ENCODE peak calls at places on chromosome 10, in five cellular contexts. One of them, this sample, is unnamed.
A peak's percentile ranks its signal among the peaks of the same experiment; 100 is the strongest.

GRCh38 chr10:82194419-82194818 is 319.4 kb downstream of the NRG3 start:
- DNase-seq in NT2/D1: no peak
- DNase-seq in left ventricle myocardium inferior: no peak
- DNase-seq in GM23248: no peak
- DNase-seq in uterus: no peak
- DNase-seq in this sample: no peak

GRCh38 chr10:71731791-71732190 is 12.2 kb upstream of the C10orf105 start:
- DNase-seq in NT2/D1: no peak
- DNase-seq in GM23248: no peak
- DNase-seq in uterus: no peak
- DNase-seq in left ventricle myocardium inferior: no peak
- DNase-seq in this sample: no peak

GRCh38 chr10:114266521-114266920 is 27.5 kb downstream of the VWA2 start:
- DNase-seq in GM23248: peak; percentile 46
- DNase-seq in uterus: no peak
- DNase-seq in left ventricle myocardium inferior: no peak
- DNase-seq in NT2/D1: no peak
- DNase-seq in this sample: no peak

GRCh38 chr10:14549496-14549895 is 218.8 kb upstream of the FRMD4A start:
- DNase-seq in GM23248: no peak
- DNase-seq in uterus: no peak
- DNase-seq in NT2/D1: no peak
- DNase-seq in left ventricle myocardium inferior: no peak
- DNase-seq in this sample: no peak

GRCh38 chr10:103739039-103739764 is 116.2 kb downstream of the SH3PXD2A start:
- DNase-seq in GM23248: peak; percentile 95
- DNase-seq in NT2/D1: peak; percentile 42
- DNase-seq in uterus: peak; percentile 85
- DNase-seq in left ventricle myocardium inferior: no peak
- DNase-seq in this sample: peak; percentile 61

GRCh38 chr10:130215076-130215917 is 79.1 kb downstream of the GLRX3 start:
- DNase-seq in GM23248: no peak
- DNase-seq in NT2/D1: no peak
- DNase-seq in left ventricle myocardium inferior: no peak
- DNase-seq in uterus: no peak
- DNase-seq in this sample: no peak

GRCh38 chr10:131452926-131453771 is 141.6 kb upstream of the TCERG1L start:
- DNase-seq in GM23248: no peak
- DNase-seq in NT2/D1: no peak
- DNase-seq in left ventricle myocardium inferior: peak; percentile 29
- DNase-seq in uterus: no peak
- DNase-seq in this sample: peak; percentile 62

GRCh38 chr10:17872191-17873091 is 63.3 kb downstream of the MRC1 start:
- DNase-seq in NT2/D1: no peak
- DNase-seq in uterus: no peak
- DNase-seq in GM23248: peak; percentile 47
- DNase-seq in left ventricle myocardium inferior: no peak
- DNase-seq in this sample: peak; percentile 42

GRCh38 chr10:25294032-25294926 is 119.5 kb downstream of the GPR158 start:
- DNase-seq in left ventricle myocardium inferior: no peak
- DNase-seq in NT2/D1: no peak
- DNase-seq in GM23248: peak; percentile 56
- DNase-seq in uterus: no peak
- DNase-seq in this sample: no peak

GRCh38 chr10:14555806-14556205 is 218.9 kb downstream of the FAM107B start:
- DNase-seq in GM23248: no peak
- DNase-seq in uterus: no peak
- DNase-seq in NT2/D1: no peak
- DNase-seq in left ventricle myocardium inferior: no peak
- DNase-seq in this sample: peak; percentile 60

GRCh38 chr10:127998517-127999144 is 91.7 kb downstream of the PTPRE start:
- DNase-seq in GM23248: no peak
- DNase-seq in NT2/D1: no peak
- DNase-seq in uterus: no peak
- DNase-seq in left ventricle myocardium inferior: no peak
- DNase-seq in this sample: no peak

GRCh38 chr10:67788028-67788886 is 49.7 kb downstream of the DNAJC12 start:
- DNase-seq in uterus: no peak
- DNase-seq in NT2/D1: peak; percentile 48
- DNase-seq in GM23248: peak; percentile 48
- DNase-seq in left ventricle myocardium inferior: peak; percentile 57
- DNase-seq in this sample: peak; percentile 95

GRCh38 chr10:48444266-48444665 is 137.8 kb downstream of the MAPK8 start:
- DNase-seq in left ventricle myocardium inferior: no peak
- DNase-seq in NT2/D1: peak; percentile 20
- DNase-seq in uterus: no peak
- DNase-seq in GM23248: no peak
- DNase-seq in this sample: peak; percentile 60

GRCh38 chr10:102646610-102647432 is 2.5 kb downstream of the TRIM8 start:
- DNase-seq in NT2/D1: no peak
- DNase-seq in uterus: peak; percentile 51
- DNase-seq in left ventricle myocardium inferior: no peak
- DNase-seq in GM23248: peak; percentile 69
- DNase-seq in this sample: no peak

GRCh38 chr10:122498521-122498920 is 37.2 kb downstream of the HTRA1 start:
- DNase-seq in NT2/D1: no peak
- DNase-seq in GM23248: peak; percentile 42
- DNase-seq in uterus: peak; percentile 53
- DNase-seq in left ventricle myocardium inferior: peak; percentile 56
- DNase-seq in this sample: no peak

GRCh38 chr10:117373848-117374505 is 1.3 kb downstream of the PDZD8 start:
- DNase-seq in GM23248: peak; percentile 84
- DNase-seq in left ventricle myocardium inferior: peak; percentile 53
- DNase-seq in uterus: peak; percentile 27
- DNase-seq in NT2/D1: no peak
- DNase-seq in this sample: peak; percentile 22

GRCh38 chr10:75547391-75548298 is 116.2 kb downstream of the LRMDA start:
- DNase-seq in NT2/D1: no peak
- DNase-seq in uterus: peak; percentile 20
- DNase-seq in left ventricle myocardium inferior: no peak
- DNase-seq in GM23248: peak; percentile 89
- DNase-seq in this sample: no peak

GRCh38 chr10:79266092-79266491 is 81.2 kb upstream of the PPIF start:
- DNase-seq in GM23248: peak; percentile 85
- DNase-seq in left ventricle myocardium inferior: no peak
- DNase-seq in uterus: no peak
- DNase-seq in NT2/D1: no peak
- DNase-seq in this sample: no peak

GRCh38 chr10:47031953-47032465 is 120.8 kb downstream of the PTPN20 start:
- DNase-seq in uterus: peak; percentile 37
- DNase-seq in NT2/D1: no peak
- DNase-seq in left ventricle myocardium inferior: no peak
- DNase-seq in GM23248: peak; percentile 90
- DNase-seq in this sample: no peak

GRCh38 chr10:86263209-86263608 is 103.4 kb downstream of the GRID1 start:
- DNase-seq in uterus: no peak
- DNase-seq in GM23248: no peak
- DNase-seq in left ventricle myocardium inferior: no peak
- DNase-seq in NT2/D1: no peak
- DNase-seq in this sample: peak; percentile 47

GRCh38 chr10:131430716-131431402 is 119.3 kb upstream of the TCERG1L start:
- DNase-seq in uterus: no peak
- DNase-seq in GM23248: no peak
- DNase-seq in left ventricle myocardium inferior: no peak
- DNase-seq in NT2/D1: no peak
- DNase-seq in this sample: no peak

GRCh38 chr10:86703176-86703575 is 34.9 kb downstream of the LDB3 start:
- DNase-seq in GM23248: no peak
- DNase-seq in NT2/D1: no peak
- DNase-seq in left ventricle myocardium inferior: no peak
- DNase-seq in uterus: no peak
- DNase-seq in this sample: no peak

GRCh38 chr10:33556103-33556502 is 221.6 kb upstream of the NRP1 start:
- DNase-seq in left ventricle myocardium inferior: no peak
- DNase-seq in NT2/D1: no peak
- DNase-seq in uterus: no peak
- DNase-seq in GM23248: no peak
- DNase-seq in this sample: no peak

GRCh38 chr10:102712089-102712488 is 2.1 kb downstream of the ARL3 start:
- DNase-seq in NT2/D1: no peak
- DNase-seq in left ventricle myocardium inferior: no peak
- DNase-seq in GM23248: no peak
- DNase-seq in uterus: no peak
- DNase-seq in this sample: no peak

GRCh38 chr10:11539191-11539868 is 72.1 kb downstream of the USP6NL start:
- DNase-seq in NT2/D1: no peak
- DNase-seq in uterus: no peak
- DNase-seq in left ventricle myocardium inferior: no peak
- DNase-seq in GM23248: peak; percentile 68
- DNase-seq in this sample: no peak

GRCh38 chr10:33860994-33861393 is 526.5 kb upstream of the NRP1 start:
- DNase-seq in uterus: no peak
- DNase-seq in left ventricle myocardium inferior: no peak
- DNase-seq in NT2/D1: no peak
- DNase-seq in GM23248: no peak
- DNase-seq in this sample: no peak

GRCh38 chr10:99983280-99983988 is 26.3 kb downstream of the DNMBP start:
- DNase-seq in uterus: peak; percentile 62
- DNase-seq in GM23248: peak; percentile 89
- DNase-seq in left ventricle myocardium inferior: peak; percentile 26
- DNase-seq in NT2/D1: no peak
- DNase-seq in this sample: no peak

GRCh38 chr10:36886303-36886891 is 239.0 kb upstream of the ANKRD30A start:
- DNase-seq in NT2/D1: no peak
- DNase-seq in GM23248: no peak
- DNase-seq in left ventricle myocardium inferior: no peak
- DNase-seq in uterus: no peak
- DNase-seq in this sample: no peak

GRCh38 chr10:62548686-62549085 is 174.5 kb downstream of the ZNF365 start:
- DNase-seq in left ventricle myocardium inferior: no peak
- DNase-seq in NT2/D1: no peak
- DNase-seq in uterus: no peak
- DNase-seq in GM23248: peak; percentile 43
- DNase-seq in this sample: no peak

GRCh38 chr10:73625004-73625883 is 16.0 kb downstream of the MYOZ1 start:
- DNase-seq in GM23248: peak; percentile 61
- DNase-seq in left ventricle myocardium inferior: peak; percentile 30
- DNase-seq in uterus: no peak
- DNase-seq in NT2/D1: peak; percentile 39
- DNase-seq in this sample: peak; percentile 85

GRCh38 chr10:20334559-20334958 is 518.3 kb downstream of the PLXDC2 start:
- DNase-seq in NT2/D1: no peak
- DNase-seq in GM23248: no peak
- DNase-seq in left ventricle myocardium inferior: no peak
- DNase-seq in uterus: no peak
- DNase-seq in this sample: no peak

GRCh38 chr10:21263266-21263803 is 262.1 kb downstream of the SKIDA1 start:
- DNase-seq in NT2/D1: no peak
- DNase-seq in uterus: no peak
- DNase-seq in GM23248: no peak
- DNase-seq in left ventricle myocardium inferior: no peak
- DNase-seq in this sample: no peak

GRCh38 chr10:12393831-12394230 is 44.5 kb downstream of the CAMK1D start:
- DNase-seq in NT2/D1: no peak
- DNase-seq in left ventricle myocardium inferior: no peak
- DNase-seq in uterus: no peak
- DNase-seq in GM23248: no peak
- DNase-seq in this sample: no peak

GRCh38 chr10:75395171-75395954 is 6.2 kb downstream of the ZNF503 start:
- DNase-seq in uterus: peak; percentile 73
- DNase-seq in left ventricle myocardium inferior: peak; percentile 53
- DNase-seq in NT2/D1: no peak
- DNase-seq in GM23248: peak; percentile 70
- DNase-seq in this sample: peak; percentile 76

GRCh38 chr10:110676016-110676415 is 31.9 kb downstream of the RBM20 start:
- DNase-seq in NT2/D1: no peak
- DNase-seq in GM23248: peak; percentile 31
- DNase-seq in uterus: no peak
- DNase-seq in left ventricle myocardium inferior: no peak
- DNase-seq in this sample: no peak
- H3K36me3 ChIP-seq in NT2/D1: no peaks in the 10 kb centered on the region
- H3K36me3 ChIP-seq in GM23248: no peaks in the 10 kb centered on the region
- H3K36me3 ChIP-seq in uterus: no peaks in the 10 kb centered on the region
- H3K36me3 ChIP-seq in left ventricle myocardium inferior: no peaks in the 10 kb centered on the region
- H3K36me3 ChIP-seq in this sample: no peaks in the 10 kb centered on the region

GRCh38 chr10:92640110-92640509 is 47.2 kb downstream of the KIF11 start:
- DNase-seq in GM23248: peak; percentile 74
- DNase-seq in uterus: no peak
- DNase-seq in left ventricle myocardium inferior: no peak
- DNase-seq in NT2/D1: no peak
- DNase-seq in this sample: no peak

GRCh38 chr10:92641492-92641891 is 48.3 kb upstream of the HHEX start:
- DNase-seq in NT2/D1: no peak
- DNase-seq in left ventricle myocardium inferior: no peak
- DNase-seq in uterus: no peak
- DNase-seq in GM23248: no peak
- DNase-seq in this sample: no peak

GRCh38 chr10:92638037-92638436 is 45.1 kb downstream of the KIF11 start:
- DNase-seq in NT2/D1: no peak
- DNase-seq in uterus: no peak
- DNase-seq in GM23248: no peak
- DNase-seq in left ventricle myocardium inferior: no peak
- DNase-seq in this sample: no peak
- H3K36me3 ChIP-seq in NT2/D1: peaks cover 52% of the 10 kb centered on the region
- H3K36me3 ChIP-seq in uterus: no peaks in the 10 kb centered on the region
- H3K36me3 ChIP-seq in GM23248: peaks cover 15% of the 10 kb centered on the region
- H3K36me3 ChIP-seq in left ventricle myocardium inferior: no peaks in the 10 kb centered on the region
- H3K36me3 ChIP-seq in this sample: peaks cover 34% of the 10 kb centered on the region

GRCh38 chr10:32340596-32341180 is 6.3 kb downstream of the EPC1 start:
- DNase-seq in NT2/D1: no peak
- DNase-seq in GM23248: no peak
- DNase-seq in left ventricle myocardium inferior: no peak
- DNase-seq in uterus: no peak
- DNase-seq in this sample: no peak
- H3K36me3 ChIP-seq in NT2/D1: peaks cover 11% of the 10 kb centered on the region
- H3K36me3 ChIP-seq in GM23248: peaks cover 10% of the 10 kb centered on the region
- H3K36me3 ChIP-seq in left ventricle myocardium inferior: peaks cover 10% of the 10 kb centered on the region
- H3K36me3 ChIP-seq in uterus: no peaks in the 10 kb centered on the region
- H3K36me3 ChIP-seq in this sample: no peaks in the 10 kb centered on the region

DNA sequence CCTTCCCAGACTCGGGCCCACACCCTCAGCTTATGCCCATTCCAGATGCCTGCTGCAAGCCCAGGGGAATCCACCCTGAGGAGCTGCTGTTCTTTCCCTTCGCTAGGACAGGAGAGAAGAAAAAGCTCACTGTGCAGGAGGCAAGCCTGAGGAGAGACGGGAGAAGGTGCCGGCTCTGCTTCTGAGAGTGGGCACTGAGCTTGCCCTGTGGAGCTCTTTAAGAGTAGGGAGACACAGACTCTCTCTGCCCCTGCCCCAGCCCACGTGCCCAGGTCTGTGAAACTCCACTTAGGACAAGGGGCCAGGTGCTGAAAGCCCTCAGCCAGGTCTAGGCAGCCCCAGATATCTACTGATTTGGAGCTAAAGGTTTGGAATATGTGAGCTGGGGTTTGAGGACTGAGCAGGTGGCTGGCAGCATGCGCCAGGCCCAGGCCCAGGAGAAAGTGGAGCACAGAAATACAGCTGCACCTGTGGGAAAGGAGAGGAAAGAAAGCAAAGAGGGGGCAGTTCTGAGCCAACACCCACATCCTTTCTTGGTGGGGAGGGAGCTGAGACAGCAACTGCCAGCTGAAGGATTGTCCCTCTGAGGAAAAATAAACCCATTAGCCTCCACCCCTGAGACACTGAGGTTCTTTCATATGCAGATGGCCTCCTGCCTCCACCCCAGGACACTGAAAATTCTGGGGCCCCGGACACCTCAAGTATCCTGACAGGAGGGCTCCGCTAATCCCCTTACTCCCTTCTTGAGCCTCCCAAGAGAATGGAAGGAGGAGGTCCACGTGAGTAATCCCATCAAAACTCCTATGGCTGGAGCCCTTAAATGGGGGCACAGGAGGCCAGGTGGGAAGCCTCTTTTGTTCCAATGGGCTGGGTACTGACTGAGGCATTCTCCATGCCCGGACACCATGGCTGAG is 7.3 kb downstream of the POLL start:
- DNase-seq in uterus: no peak
- DNase-seq in NT2/D1: peak; percentile 36
- DNase-seq in left ventricle myocardium inferior: no peak
- DNase-seq in GM23248: no peak
- DNase-seq in this sample: no peak
- H3K36me3 ChIP-seq in uterus: no peaks in the 10 kb centered on the region
- H3K36me3 ChIP-seq in NT2/D1: peaks cover 81% of the 10 kb centered on the region
- H3K36me3 ChIP-seq in left ventricle myocardium inferior: peaks cover 75% of the 10 kb centered on the region
- H3K36me3 ChIP-seq in GM23248: no peaks in the 10 kb centered on the region
- H3K36me3 ChIP-seq in this sample: no peaks in the 10 kb centered on the region